ENCODE peak calls at places on chromosome 18, in seven cellular contexts. S, V, M, H, C, A and O are unnamed samples.

GRCh38 chr18:68520406-68521075 is 194.4 kb downstream of the TMX3 start:
- DNase-seq in A (no peak), C (no peak), V (peak), S (peak), M (peak), H (no peak), O (peak)

GRCh38 chr18:70021498-70021897 is 73.8 kb upstream of the CD226 start:
- DNase-seq in M (no peak), S (no peak), A (no peak), V (no peak), C (no peak), H (no peak), O (no peak)

GRCh38 chr18:76859474-76860339 is 37.4 kb downstream of the ZNF236 start:
- DNase-seq in V (no peak), H (peak), C (no peak), M (no peak), A (no peak), S (no peak), O (no peak)

GRCh38 chr18:48957616-48958015 is 6.9 kb upstream of the SMAD7 start:
- DNase-seq in V (no peak), H (no peak), C (no peak), S (no peak), M (no peak), A (no peak), O (no peak)

GRCh38 chr18:45589559-45590041 is 25.7 kb upstream of the SLC14A2 start:
- DNase-seq in A (no peak), V (peak), C (no peak), M (no peak), H (no peak), S (no peak), O (peak)

GRCh38 chr18:67239826-67240225 is 276.7 kb downstream of the DSEL start:
- DNase-seq in H (no peak), C (no peak), M (no peak), V (no peak), A (no peak), S (no peak), O (no peak)

GRCh38 chr18:32289480-32290075 is 99.7 kb downstream of the MEP1B start:
- DNase-seq in H (peak), C (no peak), V (peak), M (peak), S (peak), A (peak), O (peak)

GRCh38 chr18:9334351-9335254 is at the start of gene TWSG1:
- DNase-seq in S (peak), C (peak), H (peak), A (peak), M (peak), V (peak), O (peak)

GRCh38 chr18:23645561-23645960 is 17.1 kb downstream of the ANKRD29 start:
- DNase-seq in M (no peak), S (no peak), A (no peak), C (no peak), V (no peak), H (no peak), O (no peak)

GRCh38 chr18:76580288-76580962 is 85.4 kb upstream of the ZNF516 start:
- DNase-seq in S (no peak), C (no peak), M (no peak), A (no peak), V (no peak), H (no peak), O (no peak)

GRCh38 chr18:31232779-31233424 is 70.2 kb upstream of the DSC1 start:
- DNase-seq in S (no peak), A (no peak), M (no peak), H (no peak), C (no peak), V (no peak), O (no peak)

GRCh38 chr18:73535189-73535588 is 612.4 kb downstream of the FBXO15 start:
- DNase-seq in V (no peak), H (no peak), A (no peak), S (no peak), M (no peak), C (no peak), O (no peak)

GRCh38 chr18:10872297-10872696 is 277.1 kb downstream of the PIEZO2 start:
- DNase-seq in H (no peak), S (no peak), V (no peak), A (no peak), C (no peak), M (no peak), O (no peak)

GRCh38 chr18:23880931-23881330 is 133.6 kb upstream of the TTC39C start:
- DNase-seq in H (no peak), A (no peak), C (no peak), S (no peak), M (no peak), V (no peak), O (no peak)

GRCh38 chr18:51734576-51734975 is 537.1 kb upstream of the MEX3C start:
- DNase-seq in S (no peak), V (no peak), H (no peak), M (no peak), A (no peak), C (no peak), O (no peak)

GRCh38 chr18:48031011-48031480 is 100.6 kb upstream of the SMAD2 start:
- DNase-seq in S (peak), V (peak), M (peak), H (no peak), C (no peak), A (peak), O (peak)

GRCh38 chr18:76450912-76451421 is 44.1 kb downstream of the ZNF516 start:
- DNase-seq in M (peak), A (no peak), H (peak), S (peak), V (peak), C (no peak), O (peak)

GRCh38 chr18:8657050-8657820 is 48.0 kb downstream of the RAB12 start:
- DNase-seq in A (no peak), V (no peak), C (no peak), M (no peak), S (no peak), H (no peak), O (no peak)

GRCh38 chr18:57737661-57738060 is 65.5 kb downstream of the ATP8B1 start:
- DNase-seq in H (no peak), M (peak), V (peak), A (peak), S (peak), C (no peak), O (peak)

GRCh38 chr18:45482286-45482685 is 133.0 kb upstream of the SLC14A2 start:
- DNase-seq in V (no peak), A (no peak), C (no peak), M (no peak), S (peak), H (no peak), O (no peak)

GRCh38 chr18:23422751-23423418 is 30.2 kb upstream of the RIOK3 start:
- DNase-seq in S (peak), V (peak), M (peak), H (no peak), A (peak), C (no peak), O (peak)

GRCh38 chr18:48922801-48923730 is 27.7 kb downstream of the SMAD7 start:
- DNase-seq in A (peak), S (peak), H (no peak), C (no peak), M (peak), V (peak), O (peak)

GRCh38 chr18:350953-351572 is 83.2 kb upstream of the THOC1 start:
- DNase-seq in C (no peak), H (no peak), M (no peak), V (no peak), S (no peak), A (no peak), O (no peak)

GRCh38 chr18:37565138-37565984 is at the start of gene CELF4:
- DNase-seq in V (peak), C (no peak), M (no peak), S (no peak), A (no peak), H (no peak), O (peak)